ENCODE peak calls at places on chromosomes 6 and 20, in six cellular contexts. One of them, this sample, is unnamed.
A peak's percentile ranks its signal among the peaks of the same experiment; 100 is the strongest.

GRCh38 chr6:132298344-132298949 is 102.8 kb downstream of the MOXD1 start:
- DNase-seq in NCI-H2081 treated with DMSO at 0.1 percent for 48 hours: no peak
- DNase-seq in Panc1: peak; percentile 18
- DNase-seq in H7: no peak
- DNase-seq in activated CD4-positive, alpha-beta T cell treated with anti-CD3 and anti-CD28 coated beads, Interleukin-2, amount 50 U/mL, for 48 hours: peak; percentile 23
- DNase-seq in G401: peak; percentile 19
- DNase-seq in this sample: peak; percentile 84

GRCh38 chr6:146972526-146972925 is 231.7 kb upstream of the STXBP5 start:
- DNase-seq in H7: no peak
- DNase-seq in G401: no peak
- DNase-seq in Panc1: no peak
- DNase-seq in activated CD4-positive, alpha-beta T cell treated with anti-CD3 and anti-CD28 coated beads, Interleukin-2, amount 50 U/mL, for 48 hours: no peak
- DNase-seq in NCI-H2081 treated with DMSO at 0.1 percent for 48 hours: no peak
- DNase-seq in this sample: no peak

GRCh38 chr6:18507018-18507415 is 119.9 kb downstream of the RNF144B start:
- DNase-seq in NCI-H2081 treated with DMSO at 0.1 percent for 48 hours: peak; percentile 88
- DNase-seq in G401: peak; percentile 10
- DNase-seq in activated CD4-positive, alpha-beta T cell treated with anti-CD3 and anti-CD28 coated beads, Interleukin-2, amount 50 U/mL, for 48 hours: no peak
- DNase-seq in H7: no peak
- DNase-seq in Panc1: no peak
- DNase-seq in this sample: no peak

GRCh38 chr6:121652726-121653623 is 217.5 kb downstream of the GJA1 start:
- DNase-seq in H7: no peak
- DNase-seq in G401: peak; percentile 55
- DNase-seq in activated CD4-positive, alpha-beta T cell treated with anti-CD3 and anti-CD28 coated beads, Interleukin-2, amount 50 U/mL, for 48 hours: no peak
- DNase-seq in NCI-H2081 treated with DMSO at 0.1 percent for 48 hours: no peak
- DNase-seq in Panc1: peak; percentile 82
- DNase-seq in this sample: no peak

GRCh38 chr6:43776115-43776798 is 6.2 kb downstream of the VEGFA start:
- DNase-seq in G401: no peak
- DNase-seq in NCI-H2081 treated with DMSO at 0.1 percent for 48 hours: no peak
- DNase-seq in Panc1: no peak
- DNase-seq in H7: no peak
- DNase-seq in activated CD4-positive, alpha-beta T cell treated with anti-CD3 and anti-CD28 coated beads, Interleukin-2, amount 50 U/mL, for 48 hours: no peak
- DNase-seq in this sample: no peak

GRCh38 chr6:30097902-30098606 is 14.8 kb downstream of the TRIM31 start:
- DNase-seq in Panc1: no peak
- DNase-seq in activated CD4-positive, alpha-beta T cell treated with anti-CD3 and anti-CD28 coated beads, Interleukin-2, amount 50 U/mL, for 48 hours: no peak
- DNase-seq in H7: no peak
- DNase-seq in G401: no peak
- DNase-seq in NCI-H2081 treated with DMSO at 0.1 percent for 48 hours: no peak
- DNase-seq in this sample: no peak

GRCh38 chr20:62955519-62956386 is 3.2 kb downstream of the SLC17A9 start:
- DNase-seq in activated CD4-positive, alpha-beta T cell treated with anti-CD3 and anti-CD28 coated beads, Interleukin-2, amount 50 U/mL, for 48 hours: no peak
- DNase-seq in G401: no peak
- DNase-seq in NCI-H2081 treated with DMSO at 0.1 percent for 48 hours: no peak
- DNase-seq in Panc1: no peak
- DNase-seq in H7: peak; percentile 44
- DNase-seq in this sample: no peak

GRCh38 chr6:138493413-138493812 is 5.9 kb downstream of the NHSL1 start:
- DNase-seq in Panc1: no peak
- DNase-seq in H7: peak; percentile 28
- DNase-seq in NCI-H2081 treated with DMSO at 0.1 percent for 48 hours: no peak
- DNase-seq in activated CD4-positive, alpha-beta T cell treated with anti-CD3 and anti-CD28 coated beads, Interleukin-2, amount 50 U/mL, for 48 hours: no peak
- DNase-seq in G401: peak; percentile 25
- DNase-seq in this sample: peak; percentile 78

GRCh38 chr20:46088409-46089075 is 1.2 kb downstream of the NCOA5 start:
- DNase-seq in Panc1: no peak
- DNase-seq in activated CD4-positive, alpha-beta T cell treated with anti-CD3 and anti-CD28 coated beads, Interleukin-2, amount 50 U/mL, for 48 hours: no peak
- DNase-seq in H7: no peak
- DNase-seq in G401: no peak
- DNase-seq in NCI-H2081 treated with DMSO at 0.1 percent for 48 hours: no peak
- DNase-seq in this sample: peak; percentile 8

GRCh38 chr20:23120936-23121765 is 35.0 kb upstream of the CD93 start:
- DNase-seq in G401: no peak
- DNase-seq in NCI-H2081 treated with DMSO at 0.1 percent for 48 hours: no peak
- DNase-seq in activated CD4-positive, alpha-beta T cell treated with anti-CD3 and anti-CD28 coated beads, Interleukin-2, amount 50 U/mL, for 48 hours: no peak
- DNase-seq in Panc1: no peak
- DNase-seq in H7: no peak
- DNase-seq in this sample: no peak

GRCh38 chr6:53985361-53985760 is 125.9 kb upstream of the MLIP start:
- DNase-seq in activated CD4-positive, alpha-beta T cell treated with anti-CD3 and anti-CD28 coated beads, Interleukin-2, amount 50 U/mL, for 48 hours: no peak
- DNase-seq in G401: no peak
- DNase-seq in Panc1: no peak
- DNase-seq in NCI-H2081 treated with DMSO at 0.1 percent for 48 hours: no peak
- DNase-seq in H7: no peak
- DNase-seq in this sample: no peak

GRCh38 chr6:75386050-75386770 is 101.6 kb upstream of the TMEM30A start:
- DNase-seq in G401: no peak
- DNase-seq in H7: no peak
- DNase-seq in Panc1: no peak
- DNase-seq in activated CD4-positive, alpha-beta T cell treated with anti-CD3 and anti-CD28 coated beads, Interleukin-2, amount 50 U/mL, for 48 hours: no peak
- DNase-seq in NCI-H2081 treated with DMSO at 0.1 percent for 48 hours: no peak
- DNase-seq in this sample: no peak

GRCh38 chr6:113644861-113645575 is 212.1 kb upstream of the MARCKS start:
- DNase-seq in H7: no peak
- DNase-seq in G401: no peak
- DNase-seq in NCI-H2081 treated with DMSO at 0.1 percent for 48 hours: no peak
- DNase-seq in activated CD4-positive, alpha-beta T cell treated with anti-CD3 and anti-CD28 coated beads, Interleukin-2, amount 50 U/mL, for 48 hours: no peak
- DNase-seq in Panc1: no peak
- DNase-seq in this sample: no peak

GRCh38 chr20:43961541-43962471 is 47.2 kb downstream of the TOX2 start:
- DNase-seq in activated CD4-positive, alpha-beta T cell treated with anti-CD3 and anti-CD28 coated beads, Interleukin-2, amount 50 U/mL, for 48 hours: no peak
- DNase-seq in H7: peak; percentile 57
- DNase-seq in Panc1: no peak
- DNase-seq in NCI-H2081 treated with DMSO at 0.1 percent for 48 hours: no peak
- DNase-seq in G401: no peak
- DNase-seq in this sample: peak; percentile 50

GRCh38 chr20:44089987-44090674 is 96.9 kb downstream of the JPH2 start:
- DNase-seq in Panc1: no peak
- DNase-seq in activated CD4-positive, alpha-beta T cell treated with anti-CD3 and anti-CD28 coated beads, Interleukin-2, amount 50 U/mL, for 48 hours: no peak
- DNase-seq in G401: no peak
- DNase-seq in NCI-H2081 treated with DMSO at 0.1 percent for 48 hours: no peak
- DNase-seq in H7: no peak
- DNase-seq in this sample: no peak

GRCh38 chr20:34943808-34944568 is 11.6 kb downstream of the GSS start:
- DNase-seq in NCI-H2081 treated with DMSO at 0.1 percent for 48 hours: no peak
- DNase-seq in H7: no peak
- DNase-seq in activated CD4-positive, alpha-beta T cell treated with anti-CD3 and anti-CD28 coated beads, Interleukin-2, amount 50 U/mL, for 48 hours: no peak
- DNase-seq in G401: no peak
- DNase-seq in Panc1: no peak
- DNase-seq in this sample: no peak

GRCh38 chr20:8156603-8157079 is 24.6 kb downstream of the PLCB1 start:
- DNase-seq in Panc1: no peak
- DNase-seq in NCI-H2081 treated with DMSO at 0.1 percent for 48 hours: peak; percentile 41
- DNase-seq in activated CD4-positive, alpha-beta T cell treated with anti-CD3 and anti-CD28 coated beads, Interleukin-2, amount 50 U/mL, for 48 hours: no peak
- DNase-seq in H7: no peak
- DNase-seq in G401: no peak
- DNase-seq in this sample: no peak

GRCh38 chr6:41546475-41546865 is 289 bp downstream of the FOXP4 start:
- DNase-seq in activated CD4-positive, alpha-beta T cell treated with anti-CD3 and anti-CD28 coated beads, Interleukin-2, amount 50 U/mL, for 48 hours: peak; percentile 58
- DNase-seq in Panc1: no peak
- DNase-seq in H7: no peak
- DNase-seq in G401: no peak
- DNase-seq in NCI-H2081 treated with DMSO at 0.1 percent for 48 hours: no peak
- DNase-seq in this sample: peak; percentile 62

GRCh38 chr6:24910850-24911712 is 24.7 kb downstream of the RIPOR2 start:
- DNase-seq in Panc1: no peak
- DNase-seq in G401: no peak
- DNase-seq in activated CD4-positive, alpha-beta T cell treated with anti-CD3 and anti-CD28 coated beads, Interleukin-2, amount 50 U/mL, for 48 hours: peak; percentile 58
- DNase-seq in NCI-H2081 treated with DMSO at 0.1 percent for 48 hours: no peak
- DNase-seq in H7: peak; percentile 91
- DNase-seq in this sample: peak; percentile 83

GRCh38 chr20:46255440-46256104 is 52.7 kb downstream of the CDH22 start:
- DNase-seq in activated CD4-positive, alpha-beta T cell treated with anti-CD3 and anti-CD28 coated beads, Interleukin-2, amount 50 U/mL, for 48 hours: no peak
- DNase-seq in Panc1: no peak
- DNase-seq in G401: peak; percentile 98
- DNase-seq in H7: no peak
- DNase-seq in NCI-H2081 treated with DMSO at 0.1 percent for 48 hours: peak; percentile 66
- DNase-seq in this sample: no peak

GRCh38 chr20:45347936-45348809 is at the start of gene SDC4:
- DNase-seq in NCI-H2081 treated with DMSO at 0.1 percent for 48 hours: no peak
- DNase-seq in H7: peak; percentile 93
- DNase-seq in activated CD4-positive, alpha-beta T cell treated with anti-CD3 and anti-CD28 coated beads, Interleukin-2, amount 50 U/mL, for 48 hours: peak; percentile 73
- DNase-seq in G401: no peak
- DNase-seq in Panc1: no peak
- DNase-seq in this sample: peak; percentile 69

GRCh38 chr6:63739094-63739687 is 103.6 kb downstream of the PHF3 start:
- DNase-seq in H7: no peak
- DNase-seq in Panc1: no peak
- DNase-seq in activated CD4-positive, alpha-beta T cell treated with anti-CD3 and anti-CD28 coated beads, Interleukin-2, amount 50 U/mL, for 48 hours: no peak
- DNase-seq in G401: no peak
- DNase-seq in NCI-H2081 treated with DMSO at 0.1 percent for 48 hours: no peak
- DNase-seq in this sample: no peak

GRCh38 chr6:132797975-132798819 is at the start of gene SLC18B1:
- DNase-seq in Panc1: no peak
- DNase-seq in activated CD4-positive, alpha-beta T cell treated with anti-CD3 and anti-CD28 coated beads, Interleukin-2, amount 50 U/mL, for 48 hours: peak; percentile 66
- DNase-seq in NCI-H2081 treated with DMSO at 0.1 percent for 48 hours: no peak
- DNase-seq in H7: peak; percentile 91
- DNase-seq in G401: peak; percentile 70
- DNase-seq in this sample: peak; percentile 84

GRCh38 chr20:6920991-6921613 is 153.6 kb downstream of the BMP2 start:
- DNase-seq in NCI-H2081 treated with DMSO at 0.1 percent for 48 hours: no peak
- DNase-seq in H7: no peak
- DNase-seq in G401: no peak
- DNase-seq in Panc1: no peak
- DNase-seq in activated CD4-positive, alpha-beta T cell treated with anti-CD3 and anti-CD28 coated beads, Interleukin-2, amount 50 U/mL, for 48 hours: no peak
- DNase-seq in this sample: no peak

GRCh38 chr6:148406579-148407371 is 64.1 kb downstream of the SASH1 start:
- DNase-seq in G401: no peak
- DNase-seq in activated CD4-positive, alpha-beta T cell treated with anti-CD3 and anti-CD28 coated beads, Interleukin-2, amount 50 U/mL, for 48 hours: no peak
- DNase-seq in NCI-H2081 treated with DMSO at 0.1 percent for 48 hours: no peak
- DNase-seq in Panc1: no peak
- DNase-seq in H7: no peak
- DNase-seq in this sample: no peak

GRCh38 chr6:157644043-157644810 is 178.8 kb upstream of the SNX9 start:
- DNase-seq in Panc1: no peak
- DNase-seq in G401: peak; percentile 67
- DNase-seq in NCI-H2081 treated with DMSO at 0.1 percent for 48 hours: no peak
- DNase-seq in H7: no peak
- DNase-seq in activated CD4-positive, alpha-beta T cell treated with anti-CD3 and anti-CD28 coated beads, Interleukin-2, amount 50 U/mL, for 48 hours: peak; percentile 32
- DNase-seq in this sample: no peak

GRCh38 chr6:119067091-119067490 is 11.4 kb downstream of the FAM184A start:
- DNase-seq in NCI-H2081 treated with DMSO at 0.1 percent for 48 hours: no peak
- DNase-seq in activated CD4-positive, alpha-beta T cell treated with anti-CD3 and anti-CD28 coated beads, Interleukin-2, amount 50 U/mL, for 48 hours: no peak
- DNase-seq in H7: no peak
- DNase-seq in Panc1: no peak
- DNase-seq in G401: no peak
- DNase-seq in this sample: no peak

GRCh38 chr20:20267685-20268429 is 100.0 kb upstream of the INSM1 start:
- DNase-seq in G401: no peak
- DNase-seq in activated CD4-positive, alpha-beta T cell treated with anti-CD3 and anti-CD28 coated beads, Interleukin-2, amount 50 U/mL, for 48 hours: no peak
- DNase-seq in NCI-H2081 treated with DMSO at 0.1 percent for 48 hours: peak; percentile 84
- DNase-seq in H7: peak; percentile 32
- DNase-seq in Panc1: no peak
- DNase-seq in this sample: peak; percentile 53

GRCh38 chr6:131322121-131322520 is 186.9 kb downstream of the AKAP7 start:
- DNase-seq in Panc1: no peak
- DNase-seq in activated CD4-positive, alpha-beta T cell treated with anti-CD3 and anti-CD28 coated beads, Interleukin-2, amount 50 U/mL, for 48 hours: no peak
- DNase-seq in G401: no peak
- DNase-seq in H7: peak; percentile 19
- DNase-seq in NCI-H2081 treated with DMSO at 0.1 percent for 48 hours: no peak
- DNase-seq in this sample: peak; percentile 48

GRCh38 chr6:166236586-166236985 is 68.9 kb upstream of the TBXT start:
- DNase-seq in H7: no peak
- DNase-seq in G401: no peak
- DNase-seq in NCI-H2081 treated with DMSO at 0.1 percent for 48 hours: no peak
- DNase-seq in Panc1: no peak
- DNase-seq in activated CD4-positive, alpha-beta T cell treated with anti-CD3 and anti-CD28 coated beads, Interleukin-2, amount 50 U/mL, for 48 hours: no peak
- DNase-seq in this sample: no peak

GRCh38 chr6:152983637-152984386 is 971 bp upstream of the FBXO5 start:
- DNase-seq in activated CD4-positive, alpha-beta T cell treated with anti-CD3 and anti-CD28 coated beads, Interleukin-2, amount 50 U/mL, for 48 hours: peak; percentile 79
- DNase-seq in Panc1: peak; percentile 53
- DNase-seq in NCI-H2081 treated with DMSO at 0.1 percent for 48 hours: no peak
- DNase-seq in G401: peak; percentile 95
- DNase-seq in H7: peak; percentile 23
- DNase-seq in this sample: peak; percentile 42

GRCh38 chr20:45011108-45011526 is 44.8 kb downstream of the STK4 start:
- DNase-seq in activated CD4-positive, alpha-beta T cell treated with anti-CD3 and anti-CD28 coated beads, Interleukin-2, amount 50 U/mL, for 48 hours: peak; percentile 37
- DNase-seq in NCI-H2081 treated with DMSO at 0.1 percent for 48 hours: peak; percentile 21
- DNase-seq in H7: peak; percentile 52
- DNase-seq in G401: peak; percentile 78
- DNase-seq in Panc1: peak; percentile 38
- DNase-seq in this sample: peak; percentile 83

GRCh38 chr20:13286052-13286451 is 65.0 kb downstream of the ISM1 start:
- DNase-seq in H7: no peak
- DNase-seq in Panc1: no peak
- DNase-seq in activated CD4-positive, alpha-beta T cell treated with anti-CD3 and anti-CD28 coated beads, Interleukin-2, amount 50 U/mL, for 48 hours: no peak
- DNase-seq in G401: no peak
- DNase-seq in NCI-H2081 treated with DMSO at 0.1 percent for 48 hours: no peak
- DNase-seq in this sample: no peak

GRCh38 chr6:138155443-138155842 is 6.3 kb upstream of the ARFGEF3 start:
- DNase-seq in NCI-H2081 treated with DMSO at 0.1 percent for 48 hours: no peak
- DNase-seq in G401: peak; percentile 60
- DNase-seq in Panc1: no peak
- DNase-seq in H7: no peak
- DNase-seq in activated CD4-positive, alpha-beta T cell treated with anti-CD3 and anti-CD28 coated beads, Interleukin-2, amount 50 U/mL, for 48 hours: no peak
- DNase-seq in this sample: no peak

GRCh38 chr6:56448056-56448455 is 194.6 kb downstream of the DST start:
- DNase-seq in Panc1: no peak
- DNase-seq in activated CD4-positive, alpha-beta T cell treated with anti-CD3 and anti-CD28 coated beads, Interleukin-2, amount 50 U/mL, for 48 hours: no peak
- DNase-seq in NCI-H2081 treated with DMSO at 0.1 percent for 48 hours: no peak
- DNase-seq in G401: peak; percentile 8
- DNase-seq in H7: no peak
- DNase-seq in this sample: no peak

GRCh38 chr6:42402184-42402583 is 49.5 kb downstream of the TRERF1 start:
- DNase-seq in Panc1: peak; percentile 43
- DNase-seq in H7: no peak
- DNase-seq in G401: no peak
- DNase-seq in activated CD4-positive, alpha-beta T cell treated with anti-CD3 and anti-CD28 coated beads, Interleukin-2, amount 50 U/mL, for 48 hours: peak; percentile 63
- DNase-seq in NCI-H2081 treated with DMSO at 0.1 percent for 48 hours: no peak
- DNase-seq in this sample: no peak

GRCh38 chr6:166567107-166567506 is 19.4 kb downstream of the RAMACL start:
- DNase-seq in G401: no peak
- DNase-seq in NCI-H2081 treated with DMSO at 0.1 percent for 48 hours: no peak
- DNase-seq in Panc1: peak; percentile 24
- DNase-seq in H7: no peak
- DNase-seq in activated CD4-positive, alpha-beta T cell treated with anti-CD3 and anti-CD28 coated beads, Interleukin-2, amount 50 U/mL, for 48 hours: no peak
- DNase-seq in this sample: no peak

GRCh38 chr6:73803562-73804221 is 107.7 kb downstream of the CD109 start:
- DNase-seq in Panc1: no peak
- DNase-seq in activated CD4-positive, alpha-beta T cell treated with anti-CD3 and anti-CD28 coated beads, Interleukin-2, amount 50 U/mL, for 48 hours: peak; percentile 14
- DNase-seq in NCI-H2081 treated with DMSO at 0.1 percent for 48 hours: no peak
- DNase-seq in H7: peak; percentile 13
- DNase-seq in G401: peak; percentile 2
- DNase-seq in this sample: peak; percentile 78